ENCODE peak calls at places on chromosomes 16 and 17, in four cellular contexts. W is mesenchymal stem cell, F is GM23248, G is mammary epithelial cell. S is an unnamed sample. For H3K36me3, the result is how much of the 10 kb centered on the place peaks cover.

GRCh38 chr17:61286449-61286848 is 113.2 kb upstream of the TBX2 start:
- DNase-seq in F (no peak), W (no peak), G (no peak), S (no peak)

GRCh38 chr16:47058295-47059086 is 85.0 kb upstream of the DNAJA2 start:
- DNase-seq in G (no peak), W (no peak), F (no peak), S (no peak)

GRCh38 chr16:10390330-10390729 is 4.5 kb downstream of the ATF7IP2 start:
- DNase-seq in G (no peak), W (no peak), F (no peak), S (no peak)

GRCh38 chr17:59651346-59651745 is 31.7 kb downstream of the CLTC start:
- DNase-seq in W (peak), G (peak), F (peak), S (no peak)

GRCh38 chr17:30524847-30525246 is 47.6 kb downstream of the GOSR1 start:
- DNase-seq in W (no peak), F (peak), G (no peak), S (no peak)

GRCh38 chr16:73268311-73268997 is 220.5 kb upstream of the ZFHX3 start:
- DNase-seq in G (no peak), F (peak), W (no peak), S (no peak)

GRCh38 chr17:43634681-43635125 is 27.0 kb downstream of the MEOX1 start:
- DNase-seq in F (no peak), W (peak), G (peak), S (peak)

GRCh38 chr17:63138713-63139112 is 172.7 kb downstream of the TANC2 start:
- DNase-seq in G (no peak), F (peak), W (peak), S (no peak)

GRCh38 chr17:28468781-28469180 is 4.7 kb upstream of the SLC13A2 start:
- DNase-seq in F (no peak), W (no peak), G (no peak), S (no peak)

GRCh38 chr17:28466521-28467048 is 6.9 kb upstream of the SLC13A2 start:
- DNase-seq in W (peak), F (peak), G (peak), S (no peak)

GRCh38 chr17:28469376-28469775 is 4.1 kb upstream of the SLC13A2 start:
- DNase-seq in W (no peak), G (no peak), F (no peak), S (no peak)

GRCh38 chr17:28466001-28466400 is 7.4 kb upstream of the SLC13A2 start:
- DNase-seq in G (no peak), W (no peak), F (no peak), S (no peak)

DNA sequence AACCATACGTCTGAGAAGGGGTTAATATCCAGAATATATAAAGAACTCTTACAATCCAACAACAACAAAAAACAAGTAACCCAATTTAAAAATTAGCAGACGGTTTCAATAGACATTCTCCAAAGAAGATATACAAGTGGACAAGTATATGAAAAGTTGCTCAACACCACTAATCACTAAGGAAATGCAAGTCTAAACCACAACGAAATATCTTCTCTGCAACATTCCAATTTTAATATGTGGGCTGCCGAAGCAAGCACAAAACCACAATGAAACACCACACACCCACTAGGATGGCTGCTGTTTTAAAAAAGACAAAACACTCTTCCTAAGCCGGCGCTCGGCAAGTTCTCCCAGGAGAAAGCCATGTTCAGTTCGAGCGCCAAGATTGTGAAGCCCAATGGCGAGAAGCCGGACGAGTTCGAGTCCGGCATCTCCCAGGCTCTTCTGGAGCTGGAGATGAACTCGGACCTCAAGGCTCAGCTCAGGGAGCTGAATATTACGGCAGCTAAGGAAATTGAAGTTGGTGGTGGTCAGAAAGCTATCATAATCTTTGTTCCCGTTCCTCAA is 5.9 kb upstream of the SLC13A2 start:
- DNase-seq in G (peak), W (peak), F (peak), S (no peak)
- H3K4me3 ChIP-seq in G (no peak), W (no peak), F (no peak), S (no peak)

GRCh38 chr17:80568246-80568645 is 23.6 kb downstream of the RPTOR start:
- DNase-seq in F (no peak), W (no peak), G (no peak), S (no peak)
- H3K36me3 ChIP-seq in F (under half), W (under half), G (under half), S (under half)

DNA sequence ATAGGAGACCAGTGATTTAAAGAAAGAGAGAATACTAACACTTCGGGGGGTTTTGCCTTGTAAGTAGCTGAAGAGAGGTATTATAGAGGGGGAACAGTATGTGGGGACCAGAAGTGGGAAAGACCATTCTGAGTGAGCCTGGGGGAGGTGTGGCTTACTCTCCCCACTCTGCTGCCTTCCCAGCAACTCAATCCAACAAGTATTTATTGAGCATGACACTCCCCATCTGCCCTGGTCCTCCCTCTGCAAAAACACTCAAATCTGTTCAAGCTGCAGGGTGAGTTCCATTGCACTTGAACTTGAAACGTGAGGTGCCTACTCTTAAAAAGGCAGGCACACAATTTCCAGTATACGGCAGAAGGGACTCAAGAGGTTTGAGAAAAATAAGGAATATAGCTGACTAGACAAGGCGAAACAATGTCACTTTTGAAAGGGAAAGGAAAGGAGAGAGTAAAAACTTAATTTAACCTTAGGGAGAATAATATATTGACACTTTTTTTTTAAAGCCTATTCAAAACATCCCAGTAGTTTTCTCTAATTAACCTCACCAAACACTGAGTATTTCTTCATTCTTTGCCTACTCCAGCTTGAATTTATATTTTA is 8.1 kb downstream of the FAM117A start:
- DNase-seq in G (no peak), F (no peak), W (no peak), S (no peak)
- H3K4me3 ChIP-seq in G (no peak), F (no peak), W (no peak), S (no peak)

GRCh38 chr17:49707608-49708514 is at the start of gene SLC35B1:
- DNase-seq in F (peak), W (peak), G (peak), S (peak)
- H3K36me3 ChIP-seq in F (under half), W (under half), G (under half), S (under half)

GRCh38 chr16:30381351-30382041 is 865 bp downstream of the SEPTIN1 start:
- DNase-seq in F (no peak), W (no peak), G (no peak), S (no peak)
- H3K4me3 ChIP-seq in F (no peak), W (no peak), G (no peak), S (no peak)

DNA sequence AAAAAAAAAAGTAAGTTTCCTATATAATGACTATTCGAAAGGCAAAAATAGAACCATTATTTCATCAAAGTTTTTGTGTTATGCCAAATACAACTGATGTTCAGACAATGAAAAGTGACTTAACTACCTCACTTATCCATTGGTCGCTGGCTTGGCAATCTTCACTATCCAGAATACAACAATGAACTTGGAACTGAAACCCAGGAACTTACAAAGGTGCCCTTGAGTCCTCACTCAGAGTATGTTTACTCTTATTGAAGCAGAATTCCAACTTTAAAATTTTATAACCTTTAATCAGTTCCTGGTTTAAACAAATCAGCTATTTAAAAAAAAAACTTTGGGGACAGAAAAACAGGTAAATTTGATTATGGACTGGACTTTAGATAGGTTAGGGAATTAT is 34.1 kb downstream of the HELZ start:
- DNase-seq in G (no peak), F (no peak), W (no peak), S (no peak)
- H3K36me3 ChIP-seq in G (under half), F (under half), W (under half), S (under half)

GRCh38 chr17:66547170-66547865 is 244.9 kb downstream of the PRKCA start:
- DNase-seq in F (peak), W (peak), G (no peak), S (no peak)

GRCh38 chr17:66549731-66550207 is 247.4 kb downstream of the PRKCA start:
- DNase-seq in W (peak), F (peak), G (no peak), S (no peak)

GRCh38 chr17:66549312-66549705 is 246.9 kb downstream of the PRKCA start:
- DNase-seq in F (peak), G (no peak), W (peak), S (no peak)

GRCh38 chr17:66548659-66549311 is 246.4 kb downstream of the PRKCA start:
- DNase-seq in F (peak), G (no peak), W (peak), S (no peak)

GRCh38 chr17:66548158-66548557 is 245.7 kb downstream of the PRKCA start:
- DNase-seq in G (no peak), W (peak), F (peak), S (no peak)
- H3K4me3 ChIP-seq in G (no peak), W (no peak), F (no peak), S (no peak)

GRCh38 chr16:89370081-89370511 is 120.3 kb downstream of the ANKRD11 start:
- DNase-seq in W (peak), G (peak), F (peak), S (no peak)
- H3K36me3 ChIP-seq in W (under half), G (under half), F (under half), S (under half)

GRCh38 chr17:55273579-55274370 is 9.0 kb downstream of the HLF start:
- DNase-seq in G (peak), F (peak), W (no peak), S (no peak)
- H3K4me3 ChIP-seq in G (no peak), F (no peak), W (no peak), S (no peak)

DNA sequence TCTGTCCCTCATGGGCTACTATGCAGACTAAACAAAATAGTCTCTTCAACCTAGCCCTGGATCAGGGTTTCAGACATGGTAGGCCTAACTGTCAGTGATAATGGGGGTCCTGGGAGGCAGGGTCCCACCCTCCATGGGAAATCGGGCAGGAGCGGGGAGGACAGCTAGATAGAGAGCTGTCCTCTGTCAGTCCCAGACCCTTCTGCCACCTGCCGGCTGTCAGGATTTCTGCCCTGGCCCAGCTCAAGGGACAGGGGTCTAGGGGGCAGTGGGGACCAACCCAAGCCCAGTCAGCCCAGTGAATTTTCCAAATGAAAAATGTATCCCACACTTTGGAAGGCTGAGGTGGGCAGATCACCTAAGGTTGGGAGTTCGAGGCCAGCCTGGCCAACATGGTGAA is 5.3 kb downstream of the CA7 start:
- DNase-seq in G (no peak), F (no peak), W (no peak), S (no peak)
- H3K36me3 ChIP-seq in G (under half), F (under half), W (under half), S (under half)

S was measured in keratinocyte.